ENCODE peak calls at places on chromosomes 12 and 14, in eight cellular contexts. One of them, this sample, is unnamed.

GRCh38 chr14:22474730-22475351 is 114.2 kb downstream of the DAD1 start:
- DNase-seq in MCF 10A: no peak
- DNase-seq in dorsolateral prefrontal cortex: no peak
- DNase-seq in activated T-helper 1 cell treated with anti-CD3 and anti-CD28 coated beads, Interleukin-2, amount 50 U/mL, for 16 hours: no peak
- DNase-seq in AG09309: no peak
- DNase-seq in A549: no peak
- DNase-seq in activated T-cell treated with anti-CD3 and anti-CD28 coated beads for 48 hours: no peak
- DNase-seq in left lung: no peak
- DNase-seq in this sample: peak; percentile 71

GRCh38 chr14:28690029-28690683 is 76.4 kb upstream of the FOXG1 start:
- DNase-seq in A549: no peak
- DNase-seq in dorsolateral prefrontal cortex: no peak
- DNase-seq in left lung: no peak
- DNase-seq in activated T-helper 1 cell treated with anti-CD3 and anti-CD28 coated beads, Interleukin-2, amount 50 U/mL, for 16 hours: no peak
- DNase-seq in activated T-cell treated with anti-CD3 and anti-CD28 coated beads for 48 hours: no peak
- DNase-seq in AG09309: no peak
- DNase-seq in MCF 10A: peak; percentile 14
- DNase-seq in this sample: no peak

GRCh38 chr12:95129115-95129514 is 55.7 kb upstream of the NR2C1 start:
- DNase-seq in A549: no peak
- DNase-seq in activated T-cell treated with anti-CD3 and anti-CD28 coated beads for 48 hours: no peak
- DNase-seq in AG09309: no peak
- DNase-seq in activated T-helper 1 cell treated with anti-CD3 and anti-CD28 coated beads, Interleukin-2, amount 50 U/mL, for 16 hours: no peak
- DNase-seq in left lung: no peak
- DNase-seq in dorsolateral prefrontal cortex: no peak
- DNase-seq in MCF 10A: no peak
- DNase-seq in this sample: no peak

GRCh38 chr12:68451261-68452091 is 119.3 kb upstream of the MDM1 start:
- DNase-seq in activated T-helper 1 cell treated with anti-CD3 and anti-CD28 coated beads, Interleukin-2, amount 50 U/mL, for 16 hours: peak; percentile 12
- DNase-seq in dorsolateral prefrontal cortex: peak; percentile 5
- DNase-seq in A549: no peak
- DNase-seq in AG09309: peak; percentile 78
- DNase-seq in activated T-cell treated with anti-CD3 and anti-CD28 coated beads for 48 hours: peak; percentile 30
- DNase-seq in left lung: peak; percentile 36
- DNase-seq in MCF 10A: peak; percentile 4
- DNase-seq in this sample: peak; percentile 55

GRCh38 chr12:8482446-8483080 is 26.8 kb downstream of the CLEC6A start:
- DNase-seq in activated T-helper 1 cell treated with anti-CD3 and anti-CD28 coated beads, Interleukin-2, amount 50 U/mL, for 16 hours: no peak
- DNase-seq in A549: no peak
- DNase-seq in left lung: no peak
- DNase-seq in AG09309: no peak
- DNase-seq in MCF 10A: no peak
- DNase-seq in dorsolateral prefrontal cortex: no peak
- DNase-seq in activated T-cell treated with anti-CD3 and anti-CD28 coated beads for 48 hours: no peak
- DNase-seq in this sample: no peak

GRCh38 chr12:25264862-25265261 is 14.1 kb upstream of the KRAS start:
- DNase-seq in activated T-helper 1 cell treated with anti-CD3 and anti-CD28 coated beads, Interleukin-2, amount 50 U/mL, for 16 hours: no peak
- DNase-seq in A549: no peak
- DNase-seq in dorsolateral prefrontal cortex: no peak
- DNase-seq in left lung: no peak
- DNase-seq in MCF 10A: no peak
- DNase-seq in activated T-cell treated with anti-CD3 and anti-CD28 coated beads for 48 hours: no peak
- DNase-seq in AG09309: no peak
- DNase-seq in this sample: no peak

GRCh38 chr12:107779077-107779840 is 4.8 kb downstream of the ASCL4 start:
- DNase-seq in left lung: no peak
- DNase-seq in A549: no peak
- DNase-seq in AG09309: no peak
- DNase-seq in activated T-helper 1 cell treated with anti-CD3 and anti-CD28 coated beads, Interleukin-2, amount 50 U/mL, for 16 hours: no peak
- DNase-seq in activated T-cell treated with anti-CD3 and anti-CD28 coated beads for 48 hours: no peak
- DNase-seq in MCF 10A: no peak
- DNase-seq in dorsolateral prefrontal cortex: no peak
- DNase-seq in this sample: no peak

GRCh38 chr12:19125325-19125724 is 4.2 kb upstream of the PLEKHA5 start:
- DNase-seq in MCF 10A: peak; percentile 16
- DNase-seq in AG09309: no peak
- DNase-seq in activated T-helper 1 cell treated with anti-CD3 and anti-CD28 coated beads, Interleukin-2, amount 50 U/mL, for 16 hours: no peak
- DNase-seq in dorsolateral prefrontal cortex: no peak
- DNase-seq in A549: no peak
- DNase-seq in activated T-cell treated with anti-CD3 and anti-CD28 coated beads for 48 hours: no peak
- DNase-seq in left lung: no peak
- DNase-seq in this sample: peak; percentile 28

GRCh38 chr12:109767991-109768900 is 54.6 kb downstream of the FAM222A start:
- DNase-seq in AG09309: no peak
- DNase-seq in activated T-cell treated with anti-CD3 and anti-CD28 coated beads for 48 hours: no peak
- DNase-seq in activated T-helper 1 cell treated with anti-CD3 and anti-CD28 coated beads, Interleukin-2, amount 50 U/mL, for 16 hours: no peak
- DNase-seq in A549: no peak
- DNase-seq in dorsolateral prefrontal cortex: no peak
- DNase-seq in MCF 10A: no peak
- DNase-seq in left lung: no peak
- DNase-seq in this sample: no peak

GRCh38 chr14:30623412-30624131 is 1.5 kb downstream of the SCFD1 start:
- DNase-seq in activated T-cell treated with anti-CD3 and anti-CD28 coated beads for 48 hours: no peak
- DNase-seq in activated T-helper 1 cell treated with anti-CD3 and anti-CD28 coated beads, Interleukin-2, amount 50 U/mL, for 16 hours: no peak
- DNase-seq in A549: no peak
- DNase-seq in dorsolateral prefrontal cortex: no peak
- DNase-seq in left lung: no peak
- DNase-seq in AG09309: no peak
- DNase-seq in MCF 10A: no peak
- DNase-seq in this sample: no peak

GRCh38 chr12:131415781-131416180 is 295.1 kb upstream of the SFSWAP start:
- DNase-seq in dorsolateral prefrontal cortex: no peak
- DNase-seq in left lung: no peak
- DNase-seq in A549: peak; percentile 56
- DNase-seq in MCF 10A: peak; percentile 38
- DNase-seq in AG09309: no peak
- DNase-seq in activated T-cell treated with anti-CD3 and anti-CD28 coated beads for 48 hours: no peak
- DNase-seq in activated T-helper 1 cell treated with anti-CD3 and anti-CD28 coated beads, Interleukin-2, amount 50 U/mL, for 16 hours: no peak
- DNase-seq in this sample: peak; percentile 39

GRCh38 chr12:70292017-70292776 is 49.0 kb downstream of the CNOT2 start:
- DNase-seq in MCF 10A: no peak
- DNase-seq in AG09309: no peak
- DNase-seq in dorsolateral prefrontal cortex: no peak
- DNase-seq in left lung: no peak
- DNase-seq in activated T-cell treated with anti-CD3 and anti-CD28 coated beads for 48 hours: no peak
- DNase-seq in A549: no peak
- DNase-seq in activated T-helper 1 cell treated with anti-CD3 and anti-CD28 coated beads, Interleukin-2, amount 50 U/mL, for 16 hours: no peak
- DNase-seq in this sample: no peak

GRCh38 chr14:89911018-89911919 is 43.3 kb downstream of the EFCAB11 start:
- DNase-seq in activated T-helper 1 cell treated with anti-CD3 and anti-CD28 coated beads, Interleukin-2, amount 50 U/mL, for 16 hours: no peak
- DNase-seq in activated T-cell treated with anti-CD3 and anti-CD28 coated beads for 48 hours: no peak
- DNase-seq in MCF 10A: peak; percentile 23
- DNase-seq in dorsolateral prefrontal cortex: peak; percentile 37
- DNase-seq in A549: peak; percentile 60
- DNase-seq in AG09309: peak; percentile 20
- DNase-seq in left lung: no peak
- DNase-seq in this sample: peak; percentile 53

GRCh38 chr14:71497645-71498086 is 434.6 kb upstream of the RGS6 start:
- DNase-seq in dorsolateral prefrontal cortex: no peak
- DNase-seq in AG09309: no peak
- DNase-seq in left lung: no peak
- DNase-seq in activated T-cell treated with anti-CD3 and anti-CD28 coated beads for 48 hours: no peak
- DNase-seq in MCF 10A: peak; percentile 39
- DNase-seq in A549: no peak
- DNase-seq in activated T-helper 1 cell treated with anti-CD3 and anti-CD28 coated beads, Interleukin-2, amount 50 U/mL, for 16 hours: no peak
- DNase-seq in this sample: peak; percentile 19

GRCh38 chr12:49331360-49332222 is 5.4 kb downstream of the C1QL4 start:
- DNase-seq in activated T-helper 1 cell treated with anti-CD3 and anti-CD28 coated beads, Interleukin-2, amount 50 U/mL, for 16 hours: no peak
- DNase-seq in left lung: no peak
- DNase-seq in AG09309: peak; percentile 40
- DNase-seq in MCF 10A: peak; percentile 51
- DNase-seq in A549: peak; percentile 83
- DNase-seq in dorsolateral prefrontal cortex: peak; percentile 67
- DNase-seq in activated T-cell treated with anti-CD3 and anti-CD28 coated beads for 48 hours: no peak
- DNase-seq in this sample: peak; percentile 73

GRCh38 chr14:30193056-30193455 is 265.4 kb upstream of the PRKD1 start:
- DNase-seq in activated T-helper 1 cell treated with anti-CD3 and anti-CD28 coated beads, Interleukin-2, amount 50 U/mL, for 16 hours: no peak
- DNase-seq in left lung: no peak
- DNase-seq in activated T-cell treated with anti-CD3 and anti-CD28 coated beads for 48 hours: no peak
- DNase-seq in A549: no peak
- DNase-seq in dorsolateral prefrontal cortex: no peak
- DNase-seq in AG09309: no peak
- DNase-seq in MCF 10A: no peak
- DNase-seq in this sample: no peak

GRCh38 chr12:810635-811415 is 58.4 kb downstream of the WNK1 start:
- DNase-seq in left lung: no peak
- DNase-seq in MCF 10A: no peak
- DNase-seq in dorsolateral prefrontal cortex: no peak
- DNase-seq in activated T-helper 1 cell treated with anti-CD3 and anti-CD28 coated beads, Interleukin-2, amount 50 U/mL, for 16 hours: no peak
- DNase-seq in activated T-cell treated with anti-CD3 and anti-CD28 coated beads for 48 hours: peak; percentile 53
- DNase-seq in A549: no peak
- DNase-seq in AG09309: no peak
- DNase-seq in this sample: no peak

GRCh38 chr14:88852632-88853031 is 28.2 kb downstream of the TTC8 start:
- DNase-seq in A549: no peak
- DNase-seq in activated T-cell treated with anti-CD3 and anti-CD28 coated beads for 48 hours: no peak
- DNase-seq in left lung: no peak
- DNase-seq in activated T-helper 1 cell treated with anti-CD3 and anti-CD28 coated beads, Interleukin-2, amount 50 U/mL, for 16 hours: no peak
- DNase-seq in MCF 10A: no peak
- DNase-seq in dorsolateral prefrontal cortex: no peak
- DNase-seq in AG09309: no peak
- DNase-seq in this sample: no peak

GRCh38 chr14:20247651-20248246 is 8.7 kb downstream of the OR11H4 start:
- DNase-seq in activated T-helper 1 cell treated with anti-CD3 and anti-CD28 coated beads, Interleukin-2, amount 50 U/mL, for 16 hours: no peak
- DNase-seq in A549: peak; percentile 57
- DNase-seq in left lung: no peak
- DNase-seq in MCF 10A: peak; percentile 55
- DNase-seq in dorsolateral prefrontal cortex: no peak
- DNase-seq in AG09309: no peak
- DNase-seq in activated T-cell treated with anti-CD3 and anti-CD28 coated beads for 48 hours: no peak
- DNase-seq in this sample: peak; percentile 42

GRCh38 chr14:106790189-106791036 is 1264.0 kb downstream of the TMEM121 start:
- DNase-seq in MCF 10A: peak; percentile 69
- DNase-seq in A549: peak; percentile 57
- DNase-seq in AG09309: no peak
- DNase-seq in left lung: peak; percentile 49
- DNase-seq in activated T-cell treated with anti-CD3 and anti-CD28 coated beads for 48 hours: peak; percentile 78
- DNase-seq in dorsolateral prefrontal cortex: no peak
- DNase-seq in activated T-helper 1 cell treated with anti-CD3 and anti-CD28 coated beads, Interleukin-2, amount 50 U/mL, for 16 hours: peak; percentile 52
- DNase-seq in this sample: peak; percentile 58

GRCh38 chr12:75443709-75444108 is 36.8 kb upstream of the GLIPR1 start:
- DNase-seq in activated T-helper 1 cell treated with anti-CD3 and anti-CD28 coated beads, Interleukin-2, amount 50 U/mL, for 16 hours: no peak
- DNase-seq in left lung: no peak
- DNase-seq in A549: no peak
- DNase-seq in MCF 10A: no peak
- DNase-seq in activated T-cell treated with anti-CD3 and anti-CD28 coated beads for 48 hours: no peak
- DNase-seq in dorsolateral prefrontal cortex: no peak
- DNase-seq in AG09309: no peak
- DNase-seq in this sample: no peak

GRCh38 chr12:34392741-34393085 is 370.4 kb downstream of the ALG10 start:
- DNase-seq in dorsolateral prefrontal cortex: no peak
- DNase-seq in MCF 10A: no peak
- DNase-seq in activated T-cell treated with anti-CD3 and anti-CD28 coated beads for 48 hours: no peak
- DNase-seq in activated T-helper 1 cell treated with anti-CD3 and anti-CD28 coated beads, Interleukin-2, amount 50 U/mL, for 16 hours: no peak
- DNase-seq in AG09309: no peak
- DNase-seq in A549: no peak
- DNase-seq in left lung: no peak
- DNase-seq in this sample: peak; percentile 0

GRCh38 chr14:54814076-54814475 is 88.5 kb downstream of the GCH1 start:
- DNase-seq in activated T-helper 1 cell treated with anti-CD3 and anti-CD28 coated beads, Interleukin-2, amount 50 U/mL, for 16 hours: no peak
- DNase-seq in left lung: no peak
- DNase-seq in MCF 10A: no peak
- DNase-seq in AG09309: no peak
- DNase-seq in A549: peak; percentile 73
- DNase-seq in activated T-cell treated with anti-CD3 and anti-CD28 coated beads for 48 hours: peak; percentile 51
- DNase-seq in dorsolateral prefrontal cortex: no peak
- DNase-seq in this sample: peak; percentile 34

GRCh38 chr12:94561943-94562411 is 88.4 kb downstream of the TMCC3 start:
- DNase-seq in activated T-helper 1 cell treated with anti-CD3 and anti-CD28 coated beads, Interleukin-2, amount 50 U/mL, for 16 hours: no peak
- DNase-seq in A549: no peak
- DNase-seq in left lung: no peak
- DNase-seq in dorsolateral prefrontal cortex: peak; percentile 85
- DNase-seq in MCF 10A: peak; percentile 87
- DNase-seq in AG09309: no peak
- DNase-seq in activated T-cell treated with anti-CD3 and anti-CD28 coated beads for 48 hours: no peak
- DNase-seq in this sample: peak; percentile 42

GRCh38 chr12:107319536-107320030 is 226.2 kb upstream of the CRY1 start:
- DNase-seq in AG09309: no peak
- DNase-seq in MCF 10A: no peak
- DNase-seq in A549: no peak
- DNase-seq in activated T-cell treated with anti-CD3 and anti-CD28 coated beads for 48 hours: no peak
- DNase-seq in dorsolateral prefrontal cortex: no peak
- DNase-seq in activated T-helper 1 cell treated with anti-CD3 and anti-CD28 coated beads, Interleukin-2, amount 50 U/mL, for 16 hours: no peak
- DNase-seq in left lung: no peak
- DNase-seq in this sample: no peak

GRCh38 chr12:108689314-108690190 is 41.8 kb downstream of the CORO1C start:
- DNase-seq in MCF 10A: no peak
- DNase-seq in AG09309: no peak
- DNase-seq in activated T-cell treated with anti-CD3 and anti-CD28 coated beads for 48 hours: peak; percentile 33
- DNase-seq in A549: peak; percentile 70
- DNase-seq in dorsolateral prefrontal cortex: peak; percentile 38
- DNase-seq in activated T-helper 1 cell treated with anti-CD3 and anti-CD28 coated beads, Interleukin-2, amount 50 U/mL, for 16 hours: no peak
- DNase-seq in left lung: peak; percentile 54
- DNase-seq in this sample: peak; percentile 49

GRCh38 chr12:80151131-80151530 is 51.8 kb downstream of the OTOGL start:
- DNase-seq in activated T-helper 1 cell treated with anti-CD3 and anti-CD28 coated beads, Interleukin-2, amount 50 U/mL, for 16 hours: no peak
- DNase-seq in A549: no peak
- DNase-seq in AG09309: no peak
- DNase-seq in dorsolateral prefrontal cortex: no peak
- DNase-seq in activated T-cell treated with anti-CD3 and anti-CD28 coated beads for 48 hours: no peak
- DNase-seq in MCF 10A: no peak
- DNase-seq in left lung: no peak
- DNase-seq in this sample: no peak

GRCh38 chr14:96016761-96017160 is 22.4 kb upstream of the C14orf132 start:
- DNase-seq in dorsolateral prefrontal cortex: no peak
- DNase-seq in activated T-cell treated with anti-CD3 and anti-CD28 coated beads for 48 hours: no peak
- DNase-seq in A549: no peak
- DNase-seq in activated T-helper 1 cell treated with anti-CD3 and anti-CD28 coated beads, Interleukin-2, amount 50 U/mL, for 16 hours: no peak
- DNase-seq in left lung: no peak
- DNase-seq in AG09309: no peak
- DNase-seq in MCF 10A: no peak
- DNase-seq in this sample: no peak

GRCh38 chr12:64889434-64890216 is 65.2 kb downstream of the TBC1D30 start:
- DNase-seq in activated T-cell treated with anti-CD3 and anti-CD28 coated beads for 48 hours: no peak
- DNase-seq in AG09309: no peak
- DNase-seq in dorsolateral prefrontal cortex: no peak
- DNase-seq in left lung: no peak
- DNase-seq in A549: no peak
- DNase-seq in activated T-helper 1 cell treated with anti-CD3 and anti-CD28 coated beads, Interleukin-2, amount 50 U/mL, for 16 hours: no peak
- DNase-seq in MCF 10A: no peak
- DNase-seq in this sample: no peak

GRCh38 chr12:52645120-52645761 is 6.8 kb downstream of the KRT2 start:
- DNase-seq in left lung: no peak
- DNase-seq in activated T-helper 1 cell treated with anti-CD3 and anti-CD28 coated beads, Interleukin-2, amount 50 U/mL, for 16 hours: no peak
- DNase-seq in MCF 10A: no peak
- DNase-seq in AG09309: no peak
- DNase-seq in activated T-cell treated with anti-CD3 and anti-CD28 coated beads for 48 hours: no peak
- DNase-seq in dorsolateral prefrontal cortex: no peak
- DNase-seq in A549: no peak
- DNase-seq in this sample: no peak